ENCODE peak calls at places on chromosomes 3 and 15, in five cellular contexts. One of them, this sample, is unnamed.

GRCh38 chr3:13276438-13277129 is 143.5 kb downstream of the NUP210 start:
- DNase-seq in activated CD4-positive, alpha-beta T cell treated with anti-CD3 and anti-CD28 coated beads, Interleukin-2, amount 50 U/mL, for 24 hours: no peak
- DNase-seq in head of caudate nucleus: no peak
- DNase-seq in NCI-H748 treated with DMSO at 0.1 percent for 48 hours: no peak
- DNase-seq in RCC 7860: no peak
- DNase-seq in this sample: no peak

GRCh38 chr3:136664771-136665170 is 87.4 kb downstream of the STAG1 start:
- DNase-seq in activated CD4-positive, alpha-beta T cell treated with anti-CD3 and anti-CD28 coated beads, Interleukin-2, amount 50 U/mL, for 24 hours: no peak
- DNase-seq in head of caudate nucleus: no peak
- DNase-seq in NCI-H748 treated with DMSO at 0.1 percent for 48 hours: no peak
- DNase-seq in RCC 7860: no peak
- DNase-seq in this sample: no peak

GRCh38 chr15:95286911-95287769 is 1043.4 kb upstream of the NR2F2 start:
- DNase-seq in activated CD4-positive, alpha-beta T cell treated with anti-CD3 and anti-CD28 coated beads, Interleukin-2, amount 50 U/mL, for 24 hours: no peak
- DNase-seq in head of caudate nucleus: no peak
- DNase-seq in NCI-H748 treated with DMSO at 0.1 percent for 48 hours: no peak
- DNase-seq in RCC 7860: no peak
- DNase-seq in this sample: no peak

GRCh38 chr15:65211157-65211982 is at the start of gene CILP:
- DNase-seq in activated CD4-positive, alpha-beta T cell treated with anti-CD3 and anti-CD28 coated beads, Interleukin-2, amount 50 U/mL, for 24 hours: no peak
- DNase-seq in head of caudate nucleus: no peak
- DNase-seq in NCI-H748 treated with DMSO at 0.1 percent for 48 hours: no peak
- DNase-seq in RCC 7860: no peak
- DNase-seq in this sample: no peak

GRCh38 chr15:37981781-37982180 is 47.3 kb downstream of the TMCO5A start:
- DNase-seq in activated CD4-positive, alpha-beta T cell treated with anti-CD3 and anti-CD28 coated beads, Interleukin-2, amount 50 U/mL, for 24 hours: no peak
- DNase-seq in head of caudate nucleus: no peak
- DNase-seq in NCI-H748 treated with DMSO at 0.1 percent for 48 hours: no peak
- DNase-seq in RCC 7860: peak; percentile 19
- DNase-seq in this sample: peak; percentile 30

GRCh38 chr3:55481067-55481917 is 5.8 kb downstream of the WNT5A start:
- DNase-seq in activated CD4-positive, alpha-beta T cell treated with anti-CD3 and anti-CD28 coated beads, Interleukin-2, amount 50 U/mL, for 24 hours: no peak
- DNase-seq in head of caudate nucleus: peak; percentile 31
- DNase-seq in NCI-H748 treated with DMSO at 0.1 percent for 48 hours: no peak
- DNase-seq in RCC 7860: no peak
- DNase-seq in this sample: no peak

GRCh38 chr3:136802481-136802996 is 16.4 kb upstream of the SLC35G2 start:
- DNase-seq in activated CD4-positive, alpha-beta T cell treated with anti-CD3 and anti-CD28 coated beads, Interleukin-2, amount 50 U/mL, for 24 hours: no peak
- DNase-seq in head of caudate nucleus: no peak
- DNase-seq in NCI-H748 treated with DMSO at 0.1 percent for 48 hours: peak; percentile 54
- DNase-seq in RCC 7860: peak; percentile 52
- DNase-seq in this sample: peak; percentile 44

GRCh38 chr3:187943677-187944390 is 198.6 kb upstream of the BCL6 start:
- DNase-seq in activated CD4-positive, alpha-beta T cell treated with anti-CD3 and anti-CD28 coated beads, Interleukin-2, amount 50 U/mL, for 24 hours: no peak
- DNase-seq in head of caudate nucleus: no peak
- DNase-seq in NCI-H748 treated with DMSO at 0.1 percent for 48 hours: no peak
- DNase-seq in RCC 7860: no peak
- DNase-seq in this sample: no peak

GRCh38 chr3:99394831-99395733 is 243.3 kb upstream of the COL8A1 start:
- DNase-seq in activated CD4-positive, alpha-beta T cell treated with anti-CD3 and anti-CD28 coated beads, Interleukin-2, amount 50 U/mL, for 24 hours: no peak
- DNase-seq in head of caudate nucleus: no peak
- DNase-seq in NCI-H748 treated with DMSO at 0.1 percent for 48 hours: no peak
- DNase-seq in RCC 7860: peak; percentile 73
- DNase-seq in this sample: peak; percentile 89

GRCh38 chr3:114478806-114479205 is 185.0 kb downstream of the TIGIT start:
- DNase-seq in activated CD4-positive, alpha-beta T cell treated with anti-CD3 and anti-CD28 coated beads, Interleukin-2, amount 50 U/mL, for 24 hours: no peak
- DNase-seq in head of caudate nucleus: no peak
- DNase-seq in NCI-H748 treated with DMSO at 0.1 percent for 48 hours: no peak
- DNase-seq in RCC 7860: no peak
- DNase-seq in this sample: no peak

GRCh38 chr15:92884813-92885461 is 15.2 kb upstream of the CHD2 start:
- DNase-seq in activated CD4-positive, alpha-beta T cell treated with anti-CD3 and anti-CD28 coated beads, Interleukin-2, amount 50 U/mL, for 24 hours: no peak
- DNase-seq in head of caudate nucleus: no peak
- DNase-seq in NCI-H748 treated with DMSO at 0.1 percent for 48 hours: no peak
- DNase-seq in RCC 7860: no peak
- DNase-seq in this sample: peak; percentile 30

GRCh38 chr3:10783360-10784346 is 32.4 kb upstream of the SLC6A11 start:
- DNase-seq in activated CD4-positive, alpha-beta T cell treated with anti-CD3 and anti-CD28 coated beads, Interleukin-2, amount 50 U/mL, for 24 hours: peak; percentile 35
- DNase-seq in head of caudate nucleus: no peak
- DNase-seq in NCI-H748 treated with DMSO at 0.1 percent for 48 hours: no peak
- DNase-seq in RCC 7860: peak; percentile 4
- DNase-seq in this sample: peak; percentile 38

GRCh38 chr3:142888484-142889262 is at the start of gene PCOLCE2:
- DNase-seq in activated CD4-positive, alpha-beta T cell treated with anti-CD3 and anti-CD28 coated beads, Interleukin-2, amount 50 U/mL, for 24 hours: no peak
- DNase-seq in head of caudate nucleus: no peak
- DNase-seq in NCI-H748 treated with DMSO at 0.1 percent for 48 hours: peak; percentile 9
- DNase-seq in RCC 7860: no peak
- DNase-seq in this sample: peak; percentile 13

GRCh38 chr3:115401298-115401697 is 222.0 kb upstream of the GAP43 start:
- DNase-seq in activated CD4-positive, alpha-beta T cell treated with anti-CD3 and anti-CD28 coated beads, Interleukin-2, amount 50 U/mL, for 24 hours: no peak
- DNase-seq in head of caudate nucleus: no peak
- DNase-seq in NCI-H748 treated with DMSO at 0.1 percent for 48 hours: no peak
- DNase-seq in RCC 7860: no peak
- DNase-seq in this sample: peak; percentile 16

GRCh38 chr15:43246261-43246764 is 20.4 kb downstream of the TGM5 start:
- DNase-seq in activated CD4-positive, alpha-beta T cell treated with anti-CD3 and anti-CD28 coated beads, Interleukin-2, amount 50 U/mL, for 24 hours: no peak
- DNase-seq in head of caudate nucleus: no peak
- DNase-seq in NCI-H748 treated with DMSO at 0.1 percent for 48 hours: no peak
- DNase-seq in RCC 7860: no peak
- DNase-seq in this sample: no peak

GRCh38 chr3:169554606-169555005 is 108.9 kb downstream of the MECOM start:
- DNase-seq in activated CD4-positive, alpha-beta T cell treated with anti-CD3 and anti-CD28 coated beads, Interleukin-2, amount 50 U/mL, for 24 hours: no peak
- DNase-seq in head of caudate nucleus: no peak
- DNase-seq in NCI-H748 treated with DMSO at 0.1 percent for 48 hours: no peak
- DNase-seq in RCC 7860: no peak
- DNase-seq in this sample: no peak

GRCh38 chr3:162538466-162538865 is 1041.9 kb downstream of the OTOL1 start:
- DNase-seq in activated CD4-positive, alpha-beta T cell treated with anti-CD3 and anti-CD28 coated beads, Interleukin-2, amount 50 U/mL, for 24 hours: no peak
- DNase-seq in head of caudate nucleus: no peak
- DNase-seq in NCI-H748 treated with DMSO at 0.1 percent for 48 hours: no peak
- DNase-seq in RCC 7860: no peak
- DNase-seq in this sample: no peak

GRCh38 chr3:171977426-171977825 is 62.0 kb upstream of the FNDC3B start:
- DNase-seq in activated CD4-positive, alpha-beta T cell treated with anti-CD3 and anti-CD28 coated beads, Interleukin-2, amount 50 U/mL, for 24 hours: no peak
- DNase-seq in head of caudate nucleus: no peak
- DNase-seq in NCI-H748 treated with DMSO at 0.1 percent for 48 hours: no peak
- DNase-seq in RCC 7860: no peak
- DNase-seq in this sample: no peak

GRCh38 chr15:67504796-67505195 is 16.1 kb upstream of the C15orf61 start:
- DNase-seq in activated CD4-positive, alpha-beta T cell treated with anti-CD3 and anti-CD28 coated beads, Interleukin-2, amount 50 U/mL, for 24 hours: no peak
- DNase-seq in head of caudate nucleus: no peak
- DNase-seq in NCI-H748 treated with DMSO at 0.1 percent for 48 hours: no peak
- DNase-seq in RCC 7860: no peak
- DNase-seq in this sample: peak; percentile 31

GRCh38 chr15:81516461-81516860 is 142.4 kb upstream of the TMC3 start:
- DNase-seq in activated CD4-positive, alpha-beta T cell treated with anti-CD3 and anti-CD28 coated beads, Interleukin-2, amount 50 U/mL, for 24 hours: no peak
- DNase-seq in head of caudate nucleus: no peak
- DNase-seq in NCI-H748 treated with DMSO at 0.1 percent for 48 hours: no peak
- DNase-seq in RCC 7860: no peak
- DNase-seq in this sample: peak; percentile 10